ENCODE peak calls at places on chromosomes 7 and 10, in six cellular contexts. One of them, this sample, is unnamed.

GRCh38 chr10:85147346-85148250 is 819.2 kb downstream of the CCSER2 start:
- DNase-seq in H1: no peak
- DNase-seq in IMR-90: no peak
- DNase-seq in neuronal stem cell: no peak
- DNase-seq in mesendoderm: peak
- DNase-seq in mesenchymal stem cell: no peak
- DNase-seq in this sample: no peak

GRCh38 chr10:115706482-115707076 is 566.4 kb downstream of the GFRA1 start:
- DNase-seq in H1: no peak
- DNase-seq in IMR-90: peak
- DNase-seq in neuronal stem cell: peak
- DNase-seq in mesendoderm: peak
- DNase-seq in mesenchymal stem cell: peak
- DNase-seq in this sample: no peak

GRCh38 chr10:126240483-126240882 is 147.8 kb downstream of the ADAM12 start:
- DNase-seq in H1: no peak
- DNase-seq in IMR-90: no peak
- DNase-seq in neuronal stem cell: no peak
- DNase-seq in mesendoderm: no peak
- DNase-seq in mesenchymal stem cell: peak
- DNase-seq in this sample: no peak

GRCh38 chr10:87861566-87861952 is 1.8 kb downstream of the KLLN start:
- DNase-seq in H1: no peak
- DNase-seq in IMR-90: peak
- DNase-seq in neuronal stem cell: no peak
- DNase-seq in mesendoderm: peak
- DNase-seq in mesenchymal stem cell: peak
- DNase-seq in this sample: peak

GRCh38 chr10:80588506-80589020 is 50.9 kb downstream of the SH2D4B start:
- DNase-seq in H1: no peak
- DNase-seq in IMR-90: no peak
- DNase-seq in neuronal stem cell: no peak
- DNase-seq in mesendoderm: no peak
- DNase-seq in mesenchymal stem cell: no peak
- DNase-seq in this sample: no peak

GRCh38 chr10:92126100-92126650 is 164.7 kb downstream of the CPEB3 start:
- DNase-seq in H1: no peak
- DNase-seq in IMR-90: peak
- DNase-seq in neuronal stem cell: no peak
- DNase-seq in mesendoderm: no peak
- DNase-seq in mesenchymal stem cell: no peak
- DNase-seq in this sample: no peak

GRCh38 chr7:23207029-23207428 is 25.2 kb downstream of the NUP42 start:
- DNase-seq in H1: no peak
- DNase-seq in IMR-90: no peak
- DNase-seq in neuronal stem cell: no peak
- DNase-seq in mesendoderm: no peak
- DNase-seq in mesenchymal stem cell: no peak
- DNase-seq in this sample: no peak

GRCh38 chr7:100974021-100974420 is 4.7 kb downstream of the MUC12 start:
- DNase-seq in H1: no peak
- DNase-seq in IMR-90: no peak
- DNase-seq in neuronal stem cell: no peak
- DNase-seq in mesendoderm: no peak
- DNase-seq in mesenchymal stem cell: peak
- DNase-seq in this sample: no peak

GRCh38 chr10:29428486-29428885 is 139.6 kb downstream of the LYZL1 start:
- DNase-seq in H1: no peak
- DNase-seq in IMR-90: no peak
- DNase-seq in neuronal stem cell: no peak
- DNase-seq in mesendoderm: no peak
- DNase-seq in mesenchymal stem cell: no peak
- DNase-seq in this sample: no peak

GRCh38 chr7:64184376-64184775 is 22.6 kb upstream of the ZNF735 start:
- DNase-seq in H1: no peak
- DNase-seq in IMR-90: no peak
- DNase-seq in neuronal stem cell: no peak
- DNase-seq in mesendoderm: no peak
- DNase-seq in mesenchymal stem cell: no peak
- DNase-seq in this sample: no peak

GRCh38 chr7:95693551-95694333 is 78.6 kb upstream of the DYNC1I1 start:
- DNase-seq in H1: no peak
- DNase-seq in IMR-90: peak
- DNase-seq in neuronal stem cell: no peak
- DNase-seq in mesendoderm: no peak
- DNase-seq in mesenchymal stem cell: peak
- DNase-seq in this sample: no peak

GRCh38 chr10:32893431-32893830 is 64.6 kb downstream of the ITGB1 start:
- DNase-seq in H1: peak
- DNase-seq in IMR-90: no peak
- DNase-seq in neuronal stem cell: no peak
- DNase-seq in mesendoderm: peak
- DNase-seq in mesenchymal stem cell: no peak
- DNase-seq in this sample: no peak

GRCh38 chr10:124678566-124679240 is 65.5 kb downstream of the FAM53B start:
- DNase-seq in H1: no peak
- DNase-seq in IMR-90: no peak
- DNase-seq in neuronal stem cell: no peak
- DNase-seq in mesendoderm: no peak
- DNase-seq in mesenchymal stem cell: no peak
- DNase-seq in this sample: no peak

GRCh38 chr7:152865011-152865410 is 105.5 kb downstream of the ACTR3B start:
- DNase-seq in H1: no peak
- DNase-seq in IMR-90: no peak
- DNase-seq in neuronal stem cell: no peak
- DNase-seq in mesendoderm: no peak
- DNase-seq in mesenchymal stem cell: no peak
- DNase-seq in this sample: no peak

GRCh38 chr10:73967022-73967429 is 30.9 kb upstream of the VCL start:
- DNase-seq in H1: peak
- DNase-seq in IMR-90: no peak
- DNase-seq in neuronal stem cell: no peak
- DNase-seq in mesendoderm: peak
- DNase-seq in mesenchymal stem cell: peak
- DNase-seq in this sample: no peak

GRCh38 chr7:27808626-27809025 is 68.7 kb downstream of the TAX1BP1 start:
- DNase-seq in H1: no peak
- DNase-seq in IMR-90: peak
- DNase-seq in neuronal stem cell: no peak
- DNase-seq in mesendoderm: no peak
- DNase-seq in mesenchymal stem cell: peak
- DNase-seq in this sample: no peak

GRCh38 chr7:53904355-53904754 is 637.8 kb upstream of the VSTM2A start:
- DNase-seq in H1: no peak
- DNase-seq in IMR-90: no peak
- DNase-seq in neuronal stem cell: no peak
- DNase-seq in mesendoderm: peak
- DNase-seq in mesenchymal stem cell: no peak
- DNase-seq in this sample: no peak

GRCh38 chr10:127433951-127434350 is 115.2 kb upstream of the NPS start:
- DNase-seq in H1: no peak
- DNase-seq in IMR-90: peak
- DNase-seq in neuronal stem cell: no peak
- DNase-seq in mesendoderm: no peak
- DNase-seq in mesenchymal stem cell: peak
- DNase-seq in this sample: no peak

GRCh38 chr7:46853451-46853850 is 728.5 kb downstream of the TNS3 start:
- DNase-seq in H1: no peak
- DNase-seq in IMR-90: peak
- DNase-seq in neuronal stem cell: no peak
- DNase-seq in mesendoderm: no peak
- DNase-seq in mesenchymal stem cell: no peak
- DNase-seq in this sample: no peak

GRCh38 chr10:22310928-22311327 is 5.3 kb upstream of the COMMD3 start:
- DNase-seq in H1: no peak
- DNase-seq in IMR-90: no peak
- DNase-seq in neuronal stem cell: no peak
- DNase-seq in mesendoderm: no peak
- DNase-seq in mesenchymal stem cell: no peak
- DNase-seq in this sample: no peak

GRCh38 chr7:144011458-144012230 is 11.5 kb downstream of the OR6B1 start:
- DNase-seq in H1: no peak
- DNase-seq in IMR-90: peak
- DNase-seq in neuronal stem cell: no peak
- DNase-seq in mesendoderm: no peak
- DNase-seq in mesenchymal stem cell: peak
- DNase-seq in this sample: no peak

GRCh38 chr7:157442993-157443831 is 106.4 kb downstream of the DNAJB6 start:
- DNase-seq in H1: no peak
- DNase-seq in IMR-90: no peak
- DNase-seq in neuronal stem cell: no peak
- DNase-seq in mesendoderm: no peak
- DNase-seq in mesenchymal stem cell: no peak
- DNase-seq in this sample: no peak

GRCh38 chr7:15922002-15922401 is 235.5 kb upstream of the MEOX2 start:
- DNase-seq in H1: no peak
- DNase-seq in IMR-90: no peak
- DNase-seq in neuronal stem cell: no peak
- DNase-seq in mesendoderm: no peak
- DNase-seq in mesenchymal stem cell: no peak
- DNase-seq in this sample: no peak

GRCh38 chr7:83065714-83066113 is 97.0 kb downstream of the PCLO start:
- DNase-seq in H1: no peak
- DNase-seq in IMR-90: no peak
- DNase-seq in neuronal stem cell: no peak
- DNase-seq in mesendoderm: no peak
- DNase-seq in mesenchymal stem cell: peak
- DNase-seq in this sample: no peak

GRCh38 chr10:16814081-16814480 is 3.1 kb downstream of the RSU1 start:
- DNase-seq in H1: no peak
- DNase-seq in IMR-90: no peak
- DNase-seq in neuronal stem cell: no peak
- DNase-seq in mesendoderm: no peak
- DNase-seq in mesenchymal stem cell: no peak
- DNase-seq in this sample: no peak

GRCh38 chr10:120184547-120185337 is 272.3 kb upstream of the PLPP4 start:
- DNase-seq in H1: no peak
- DNase-seq in IMR-90: no peak
- DNase-seq in neuronal stem cell: no peak
- DNase-seq in mesendoderm: peak
- DNase-seq in mesenchymal stem cell: no peak
- DNase-seq in this sample: no peak

GRCh38 chr7:139362302-139362701 is 2.6 kb downstream of the LUC7L2 start:
- DNase-seq in H1: no peak
- DNase-seq in IMR-90: peak
- DNase-seq in neuronal stem cell: no peak
- DNase-seq in mesendoderm: peak
- DNase-seq in mesenchymal stem cell: no peak
- DNase-seq in this sample: no peak
- H3K4me3 ChIP-seq in H1: no peak
- H3K4me3 ChIP-seq in IMR-90: no peak
- H3K4me3 ChIP-seq in neuronal stem cell: no peak
- H3K4me3 ChIP-seq in mesendoderm: no peak
- H3K4me3 ChIP-seq in mesenchymal stem cell: peak
- H3K4me3 ChIP-seq in this sample: no peak

GRCh38 chr10:69901623-69902505 is 100.2 kb downstream of the COL13A1 start:
- DNase-seq in H1: peak
- DNase-seq in IMR-90: peak
- DNase-seq in neuronal stem cell: peak
- DNase-seq in mesendoderm: peak
- DNase-seq in mesenchymal stem cell: peak
- DNase-seq in this sample: no peak
- H2AK5ac ChIP-seq in H1: no peak
- H2AK5ac ChIP-seq in IMR-90: peak
- H2AK5ac ChIP-seq in neuronal stem cell: peak
- H2AK5ac ChIP-seq in mesendoderm: no peak
- H2AK5ac ChIP-seq in mesenchymal stem cell: no peak
- H2AK5ac ChIP-seq in this sample: no peak

DNA sequence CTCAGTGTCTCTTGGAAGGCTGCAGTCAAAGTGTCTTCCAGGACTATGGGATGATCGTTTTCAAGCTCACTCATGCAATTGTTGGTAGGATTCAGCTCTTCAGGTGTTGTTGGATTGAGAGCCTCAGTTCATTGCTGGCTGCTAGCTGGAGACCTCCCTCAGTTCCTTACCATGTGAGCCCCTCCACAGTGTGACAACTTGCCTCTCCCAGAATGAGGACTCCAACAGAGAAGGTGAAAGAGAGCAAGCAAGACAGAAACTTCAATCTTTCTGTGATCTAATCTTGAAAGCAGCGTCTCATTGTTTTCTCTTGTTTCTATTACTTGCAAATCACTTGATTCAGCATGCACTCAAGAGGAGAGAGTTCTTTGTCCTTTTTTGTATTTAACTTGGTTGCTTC is 22.5 kb downstream of the MGAM start:
- DNase-seq in H1: no peak
- DNase-seq in IMR-90: no peak
- DNase-seq in neuronal stem cell: no peak
- DNase-seq in mesendoderm: peak
- DNase-seq in mesenchymal stem cell: no peak
- DNase-seq in this sample: no peak
- H3K23ac ChIP-seq in H1: no peak
- H3K23ac ChIP-seq in IMR-90: no peak
- H3K23ac ChIP-seq in neuronal stem cell: no peak
- H3K23ac ChIP-seq in mesendoderm: no peak
- H3K23ac ChIP-seq in mesenchymal stem cell: no peak
- H3K23ac ChIP-seq in this sample: no peak

GRCh38 chr10:114095676-114096331 is 52.1 kb downstream of the ADRB1 start:
- DNase-seq in H1: no peak
- DNase-seq in IMR-90: no peak
- DNase-seq in neuronal stem cell: no peak
- DNase-seq in mesendoderm: no peak
- DNase-seq in mesenchymal stem cell: no peak
- DNase-seq in this sample: no peak

GRCh38 chr10:114096864-114097263 is 53.2 kb downstream of the ADRB1 start:
- DNase-seq in H1: no peak
- DNase-seq in IMR-90: no peak
- DNase-seq in neuronal stem cell: no peak
- DNase-seq in mesendoderm: no peak
- DNase-seq in mesenchymal stem cell: no peak
- DNase-seq in this sample: no peak

GRCh38 chr10:114094795-114095194 is 51.1 kb downstream of the ADRB1 start:
- DNase-seq in H1: no peak
- DNase-seq in IMR-90: no peak
- DNase-seq in neuronal stem cell: no peak
- DNase-seq in mesendoderm: no peak
- DNase-seq in mesenchymal stem cell: no peak
- DNase-seq in this sample: no peak
- H3K4me3 ChIP-seq in H1: no peak
- H3K4me3 ChIP-seq in IMR-90: no peak
- H3K4me3 ChIP-seq in neuronal stem cell: no peak
- H3K4me3 ChIP-seq in mesendoderm: no peak
- H3K4me3 ChIP-seq in mesenchymal stem cell: no peak
- H3K4me3 ChIP-seq in this sample: no peak

DNA sequence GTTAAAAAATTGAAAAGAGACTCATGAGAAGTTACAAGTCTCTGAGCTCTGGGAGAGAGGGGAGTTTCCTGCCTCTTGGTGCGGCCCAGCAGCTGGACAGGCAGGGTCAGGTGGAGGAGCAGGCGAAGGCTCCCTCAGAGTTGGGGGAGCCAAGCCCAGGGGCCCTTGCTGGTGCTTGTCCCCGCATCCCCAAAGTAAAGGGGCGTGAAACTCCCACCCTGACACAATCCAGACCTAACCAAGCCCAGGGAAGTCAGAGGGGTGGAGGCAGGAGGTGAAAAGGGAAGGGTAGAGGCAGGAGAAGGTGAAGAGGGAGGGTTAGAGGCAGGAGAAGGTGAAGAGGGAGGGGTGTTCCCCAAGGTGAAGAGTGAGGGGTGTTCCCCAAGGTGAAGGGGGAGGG is 322.8 kb downstream of the GLRX3 start:
- DNase-seq in H1: no peak
- DNase-seq in IMR-90: no peak
- DNase-seq in neuronal stem cell: no peak
- DNase-seq in mesendoderm: no peak
- DNase-seq in mesenchymal stem cell: no peak
- DNase-seq in this sample: no peak
- H2AK5ac ChIP-seq in H1: no peak
- H2AK5ac ChIP-seq in IMR-90: no peak
- H2AK5ac ChIP-seq in neuronal stem cell: no peak
- H2AK5ac ChIP-seq in mesendoderm: no peak
- H2AK5ac ChIP-seq in mesenchymal stem cell: no peak
- H2AK5ac ChIP-seq in this sample: no peak

GRCh38 chr7:77904252-77904651 is 105.7 kb downstream of the PHTF2 start:
- DNase-seq in H1: no peak
- DNase-seq in IMR-90: peak
- DNase-seq in neuronal stem cell: no peak
- DNase-seq in mesendoderm: no peak
- DNase-seq in mesenchymal stem cell: no peak
- DNase-seq in this sample: no peak
- H3K23ac ChIP-seq in H1: no peak
- H3K23ac ChIP-seq in IMR-90: no peak
- H3K23ac ChIP-seq in neuronal stem cell: no peak
- H3K23ac ChIP-seq in mesendoderm: no peak
- H3K23ac ChIP-seq in mesenchymal stem cell: no peak
- H3K23ac ChIP-seq in this sample: no peak

This sample was measured in trophoblast cell.